ENCODE peak calls at places on chromosomes 7 and 10, in eight cellular contexts. One of them, this sample, is unnamed.

GRCh38 chr7:98674461-98674860 is 57.4 kb downstream of the NPTX2 start:
- DNase-seq in mesothelial cell of epicardium: no peak
- DNase-seq in OCI-LY7: no peak
- DNase-seq in GM12865: no peak
- DNase-seq in lower lobe of right lung: no peak
- DNase-seq in nephron progenitor cell: no peak
- DNase-seq in heart left ventricle: no peak
- DNase-seq in right lobe of liver: no peak
- DNase-seq in this sample: no peak

GRCh38 chr7:1535695-1536094 is 5.2 kb downstream of the MAFK start:
- DNase-seq in lower lobe of right lung: no peak
- DNase-seq in OCI-LY7: no peak
- DNase-seq in nephron progenitor cell: no peak
- DNase-seq in GM12865: no peak
- DNase-seq in right lobe of liver: peak
- DNase-seq in heart left ventricle: peak
- DNase-seq in mesothelial cell of epicardium: no peak
- DNase-seq in this sample: no peak

GRCh38 chr10:34916368-34916767 is 101.3 kb upstream of the PARD3 start:
- DNase-seq in right lobe of liver: no peak
- DNase-seq in GM12865: no peak
- DNase-seq in heart left ventricle: no peak
- DNase-seq in lower lobe of right lung: no peak
- DNase-seq in mesothelial cell of epicardium: no peak
- DNase-seq in nephron progenitor cell: no peak
- DNase-seq in OCI-LY7: no peak
- DNase-seq in this sample: no peak

GRCh38 chr7:162583-163297 is 29.6 kb upstream of the FAM20C start:
- DNase-seq in heart left ventricle: no peak
- DNase-seq in OCI-LY7: no peak
- DNase-seq in mesothelial cell of epicardium: no peak
- DNase-seq in lower lobe of right lung: peak
- DNase-seq in nephron progenitor cell: no peak
- DNase-seq in right lobe of liver: no peak
- DNase-seq in GM12865: no peak
- DNase-seq in this sample: no peak

GRCh38 chr7:33903770-33904679 is 1.3 kb upstream of the BMPER start:
- DNase-seq in right lobe of liver: peak
- DNase-seq in OCI-LY7: no peak
- DNase-seq in heart left ventricle: peak
- DNase-seq in nephron progenitor cell: peak
- DNase-seq in GM12865: no peak
- DNase-seq in lower lobe of right lung: peak
- DNase-seq in mesothelial cell of epicardium: peak
- DNase-seq in this sample: no peak

GRCh38 chr10:94075521-94075920 is 81.8 kb downstream of the PLCE1 start:
- DNase-seq in right lobe of liver: no peak
- DNase-seq in heart left ventricle: no peak
- DNase-seq in lower lobe of right lung: no peak
- DNase-seq in OCI-LY7: no peak
- DNase-seq in mesothelial cell of epicardium: no peak
- DNase-seq in nephron progenitor cell: no peak
- DNase-seq in GM12865: no peak
- DNase-seq in this sample: no peak

GRCh38 chr7:94289071-94289470 is 105.6 kb upstream of the COL1A2 start:
- DNase-seq in OCI-LY7: peak
- DNase-seq in lower lobe of right lung: peak
- DNase-seq in GM12865: peak
- DNase-seq in heart left ventricle: peak
- DNase-seq in mesothelial cell of epicardium: peak
- DNase-seq in nephron progenitor cell: peak
- DNase-seq in right lobe of liver: no peak
- DNase-seq in this sample: peak

GRCh38 chr10:19063991-19064390 is 15.4 kb downstream of the MALRD1 start:
- DNase-seq in right lobe of liver: no peak
- DNase-seq in GM12865: no peak
- DNase-seq in lower lobe of right lung: no peak
- DNase-seq in heart left ventricle: no peak
- DNase-seq in mesothelial cell of epicardium: no peak
- DNase-seq in OCI-LY7: no peak
- DNase-seq in nephron progenitor cell: no peak
- DNase-seq in this sample: no peak

GRCh38 chr7:147879116-147879750 is 711.3 kb upstream of the C7orf33 start:
- DNase-seq in mesothelial cell of epicardium: no peak
- DNase-seq in lower lobe of right lung: no peak
- DNase-seq in right lobe of liver: no peak
- DNase-seq in GM12865: no peak
- DNase-seq in OCI-LY7: no peak
- DNase-seq in heart left ventricle: no peak
- DNase-seq in nephron progenitor cell: no peak
- DNase-seq in this sample: no peak

GRCh38 chr7:44290250-44290616 is 35.2 kb downstream of the CAMK2B start:
- DNase-seq in mesothelial cell of epicardium: peak
- DNase-seq in GM12865: no peak
- DNase-seq in lower lobe of right lung: peak
- DNase-seq in nephron progenitor cell: peak
- DNase-seq in right lobe of liver: peak
- DNase-seq in OCI-LY7: no peak
- DNase-seq in heart left ventricle: peak
- DNase-seq in this sample: no peak

GRCh38 chr10:31961675-31962074 is 33.0 kb upstream of the ARHGAP12 start:
- DNase-seq in lower lobe of right lung: no peak
- DNase-seq in nephron progenitor cell: no peak
- DNase-seq in GM12865: peak
- DNase-seq in mesothelial cell of epicardium: no peak
- DNase-seq in OCI-LY7: no peak
- DNase-seq in right lobe of liver: no peak
- DNase-seq in heart left ventricle: no peak
- DNase-seq in this sample: peak

GRCh38 chr10:75774780-75775490 is 343.5 kb downstream of the LRMDA start:
- DNase-seq in heart left ventricle: peak
- DNase-seq in mesothelial cell of epicardium: no peak
- DNase-seq in right lobe of liver: no peak
- DNase-seq in GM12865: no peak
- DNase-seq in nephron progenitor cell: no peak
- DNase-seq in OCI-LY7: no peak
- DNase-seq in lower lobe of right lung: no peak
- DNase-seq in this sample: peak

GRCh38 chr10:49163741-49164140 is 24.4 kb downstream of the TMEM273 start:
- DNase-seq in nephron progenitor cell: no peak
- DNase-seq in right lobe of liver: no peak
- DNase-seq in lower lobe of right lung: no peak
- DNase-seq in heart left ventricle: no peak
- DNase-seq in mesothelial cell of epicardium: no peak
- DNase-seq in OCI-LY7: no peak
- DNase-seq in GM12865: no peak
- DNase-seq in this sample: no peak

GRCh38 chr10:5501976-5502902 is 2.9 kb upstream of the CALML5 start:
- DNase-seq in mesothelial cell of epicardium: no peak
- DNase-seq in lower lobe of right lung: no peak
- DNase-seq in GM12865: peak
- DNase-seq in heart left ventricle: no peak
- DNase-seq in nephron progenitor cell: no peak
- DNase-seq in OCI-LY7: no peak
- DNase-seq in right lobe of liver: no peak
- DNase-seq in this sample: no peak

GRCh38 chr7:55552320-55553086 is 19.8 kb downstream of the VOPP1 start:
- DNase-seq in right lobe of liver: no peak
- DNase-seq in GM12865: no peak
- DNase-seq in OCI-LY7: no peak
- DNase-seq in mesothelial cell of epicardium: peak
- DNase-seq in heart left ventricle: no peak
- DNase-seq in nephron progenitor cell: no peak
- DNase-seq in lower lobe of right lung: no peak
- DNase-seq in this sample: no peak

GRCh38 chr10:15879058-15879457 is 18.8 kb upstream of the MINDY3 start:
- DNase-seq in lower lobe of right lung: no peak
- DNase-seq in mesothelial cell of epicardium: no peak
- DNase-seq in nephron progenitor cell: no peak
- DNase-seq in right lobe of liver: no peak
- DNase-seq in heart left ventricle: no peak
- DNase-seq in GM12865: peak
- DNase-seq in OCI-LY7: peak
- DNase-seq in this sample: peak

GRCh38 chr10:14742815-14743214 is 31.9 kb downstream of the FAM107B start:
- DNase-seq in GM12865: peak
- DNase-seq in mesothelial cell of epicardium: no peak
- DNase-seq in right lobe of liver: no peak
- DNase-seq in OCI-LY7: peak
- DNase-seq in nephron progenitor cell: no peak
- DNase-seq in lower lobe of right lung: no peak
- DNase-seq in heart left ventricle: no peak
- DNase-seq in this sample: no peak

GRCh38 chr10:45457487-45457886 is 83.5 kb downstream of the ALOX5 start:
- DNase-seq in heart left ventricle: no peak
- DNase-seq in right lobe of liver: no peak
- DNase-seq in nephron progenitor cell: no peak
- DNase-seq in GM12865: no peak
- DNase-seq in OCI-LY7: no peak
- DNase-seq in lower lobe of right lung: no peak
- DNase-seq in mesothelial cell of epicardium: no peak
- DNase-seq in this sample: no peak

GRCh38 chr7:66905689-66906088 is 15.3 kb upstream of the TMEM248 start:
- DNase-seq in OCI-LY7: no peak
- DNase-seq in heart left ventricle: no peak
- DNase-seq in lower lobe of right lung: no peak
- DNase-seq in mesothelial cell of epicardium: no peak
- DNase-seq in right lobe of liver: no peak
- DNase-seq in nephron progenitor cell: no peak
- DNase-seq in GM12865: peak
- DNase-seq in this sample: peak
- TF ChIP-seq CTCF in OCI-LY7: peak
- TF ChIP-seq CTCF in heart left ventricle: no peak
- TF ChIP-seq CTCF in lower lobe of right lung: no peak
- TF ChIP-seq CTCF in mesothelial cell of epicardium: no peak
- TF ChIP-seq CTCF in right lobe of liver: no peak
- TF ChIP-seq CTCF in nephron progenitor cell: no peak
- TF ChIP-seq CTCF in GM12865: peak
- TF ChIP-seq CTCF in this sample: peak

GRCh38 chr10:74035324-74035723 is 37.4 kb downstream of the VCL start:
- DNase-seq in GM12865: no peak
- DNase-seq in heart left ventricle: no peak
- DNase-seq in nephron progenitor cell: no peak
- DNase-seq in lower lobe of right lung: no peak
- DNase-seq in OCI-LY7: peak
- DNase-seq in mesothelial cell of epicardium: no peak
- DNase-seq in right lobe of liver: no peak
- DNase-seq in this sample: peak
- TF ChIP-seq CTCF in GM12865: no peak
- TF ChIP-seq CTCF in heart left ventricle: peak
- TF ChIP-seq CTCF in nephron progenitor cell: no peak
- TF ChIP-seq CTCF in lower lobe of right lung: peak
- TF ChIP-seq CTCF in OCI-LY7: peak
- TF ChIP-seq CTCF in mesothelial cell of epicardium: peak
- TF ChIP-seq CTCF in right lobe of liver: peak
- TF ChIP-seq CTCF in this sample: no peak

GRCh38 chr7:127396184-127396583 is 3.7 kb upstream of the ZNF800 start:
- DNase-seq in lower lobe of right lung: peak
- DNase-seq in heart left ventricle: no peak
- DNase-seq in nephron progenitor cell: no peak
- DNase-seq in OCI-LY7: peak
- DNase-seq in mesothelial cell of epicardium: no peak
- DNase-seq in right lobe of liver: no peak
- DNase-seq in GM12865: peak
- DNase-seq in this sample: peak
- TF ChIP-seq CTCF in lower lobe of right lung: no peak
- TF ChIP-seq CTCF in heart left ventricle: no peak
- TF ChIP-seq CTCF in nephron progenitor cell: no peak
- TF ChIP-seq CTCF in OCI-LY7: peak
- TF ChIP-seq CTCF in mesothelial cell of epicardium: no peak
- TF ChIP-seq CTCF in right lobe of liver: no peak
- TF ChIP-seq CTCF in GM12865: peak
- TF ChIP-seq CTCF in this sample: no peak

GRCh38 chr10:63267414-63268138 is 134.4 kb downstream of the NRBF2 start:
- DNase-seq in GM12865: peak
- DNase-seq in lower lobe of right lung: no peak
- DNase-seq in mesothelial cell of epicardium: no peak
- DNase-seq in nephron progenitor cell: no peak
- DNase-seq in heart left ventricle: no peak
- DNase-seq in OCI-LY7: peak
- DNase-seq in right lobe of liver: no peak
- DNase-seq in this sample: peak

GRCh38 chr10:63266337-63267327 is 133.5 kb downstream of the NRBF2 start:
- DNase-seq in GM12865: peak
- DNase-seq in heart left ventricle: no peak
- DNase-seq in nephron progenitor cell: no peak
- DNase-seq in lower lobe of right lung: no peak
- DNase-seq in OCI-LY7: peak
- DNase-seq in mesothelial cell of epicardium: no peak
- DNase-seq in right lobe of liver: no peak
- DNase-seq in this sample: peak

GRCh38 chr10:63265646-63266207 is 132.6 kb downstream of the NRBF2 start:
- DNase-seq in nephron progenitor cell: no peak
- DNase-seq in GM12865: no peak
- DNase-seq in heart left ventricle: no peak
- DNase-seq in right lobe of liver: no peak
- DNase-seq in lower lobe of right lung: no peak
- DNase-seq in mesothelial cell of epicardium: no peak
- DNase-seq in OCI-LY7: no peak
- DNase-seq in this sample: no peak

GRCh38 chr10:63268139-63268797 is 135.1 kb downstream of the NRBF2 start:
- DNase-seq in mesothelial cell of epicardium: no peak
- DNase-seq in OCI-LY7: no peak
- DNase-seq in heart left ventricle: no peak
- DNase-seq in right lobe of liver: no peak
- DNase-seq in lower lobe of right lung: no peak
- DNase-seq in GM12865: no peak
- DNase-seq in nephron progenitor cell: no peak
- DNase-seq in this sample: peak

DNA sequence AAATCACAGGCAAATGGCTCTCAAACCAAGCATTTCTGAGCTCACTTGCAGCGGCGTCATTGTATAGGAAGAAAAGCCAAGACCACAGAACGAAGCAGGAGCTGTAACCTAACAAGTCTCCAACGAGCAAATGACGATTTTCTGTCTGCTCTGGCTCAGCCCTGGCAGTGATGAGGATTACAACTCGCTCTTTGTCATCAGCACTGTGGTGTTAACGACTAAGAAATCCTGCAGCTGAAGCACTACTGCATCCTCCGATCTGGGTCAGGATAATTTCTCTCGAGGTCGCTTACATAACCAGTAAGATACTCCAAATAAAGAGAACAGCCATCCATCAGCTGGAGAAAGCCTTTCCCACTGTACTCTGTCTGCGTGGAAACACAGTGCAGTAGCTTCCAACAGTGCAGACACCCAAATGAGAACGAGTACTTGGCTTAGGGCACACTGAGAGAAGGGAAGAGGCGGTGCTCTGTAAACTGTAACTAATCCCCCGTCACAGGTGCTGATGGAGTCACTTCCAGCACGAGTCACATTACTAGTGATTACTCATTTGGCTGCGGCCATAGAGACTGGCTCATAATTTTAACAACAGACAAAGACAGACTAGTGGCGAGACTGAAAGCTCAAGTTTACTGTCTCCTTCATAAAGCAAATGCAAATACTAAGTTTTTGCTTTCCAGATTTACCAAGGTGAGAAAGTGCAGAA is 135.8 kb downstream of the NRBF2 start:
- DNase-seq in nephron progenitor cell: peak
- DNase-seq in heart left ventricle: peak
- DNase-seq in right lobe of liver: peak
- DNase-seq in lower lobe of right lung: peak
- DNase-seq in GM12865: peak
- DNase-seq in mesothelial cell of epicardium: peak
- DNase-seq in OCI-LY7: peak
- DNase-seq in this sample: peak
- TF ChIP-seq CTCF in nephron progenitor cell: no peak
- TF ChIP-seq CTCF in heart left ventricle: no peak
- TF ChIP-seq CTCF in right lobe of liver: peak
- TF ChIP-seq CTCF in lower lobe of right lung: peak
- TF ChIP-seq CTCF in GM12865: no peak
- TF ChIP-seq CTCF in mesothelial cell of epicardium: no peak
- TF ChIP-seq CTCF in OCI-LY7: peak
- TF ChIP-seq CTCF in this sample: peak

This sample was measured in NB4.